ENCODE peak calls at places on chromosomes 7 and 10, in five cellular contexts. Y, A, X, Q and C are unnamed samples.

GRCh38 chr10:44244745-44245600 is 139.9 kb downstream of the CXCL12 start:
- DNase-seq in A (no peak), Y (no peak), X (no peak), Q (no peak), C (no peak)

GRCh38 chr7:82985144-82985802 is 177.4 kb downstream of the PCLO start:
- DNase-seq in Y (peak; percentile 24), Q (no peak), A (peak; percentile 92), X (no peak), C (no peak)

GRCh38 chr7:131106681-131107342 is 220.9 kb upstream of the MKLN1 start:
- DNase-seq in A (no peak), Y (peak; percentile 31), Q (peak; percentile 30), X (no peak), C (no peak)

GRCh38 chr7:96236198-96237039 is 85.5 kb downstream of the SLC25A13 start:
- DNase-seq in Y (peak; percentile 30), A (no peak), Q (no peak), X (no peak), C (peak; percentile 88)

GRCh38 chr7:35362341-35362740 is 108.4 kb upstream of the TBX20 start:
- DNase-seq in X (no peak), Y (no peak), Q (no peak), A (no peak), C (no peak)

GRCh38 chr10:11424456-11425287 is 186.8 kb downstream of the USP6NL start:
- DNase-seq in Q (no peak), A (no peak), Y (peak; percentile 65), X (no peak), C (peak; percentile 10)

GRCh38 chr7:44305564-44306507 is 19.6 kb downstream of the CAMK2B start:
- DNase-seq in Q (no peak), X (no peak), A (no peak), Y (no peak), C (no peak)

GRCh38 chr7:106166651-106167342 is 54.7 kb upstream of the SYPL1 start:
- DNase-seq in A (peak; percentile 15), Y (peak; percentile 31), X (no peak), Q (no peak), C (peak; percentile 66)

GRCh38 chr10:26449726-26450125 is 11.6 kb downstream of the APBB1IP start:
- DNase-seq in Y (no peak), X (no peak), Q (no peak), A (no peak), C (no peak)

GRCh38 chr10:118369806-118370205 is 27.7 kb upstream of the FAM204A start:
- DNase-seq in A (no peak), X (no peak), Y (peak; percentile 87), Q (no peak), C (no peak)

GRCh38 chr10:110764793-110765512 is 106.8 kb upstream of the PDCD4 start:
- DNase-seq in Y (no peak), X (no peak), A (no peak), Q (no peak), C (no peak)

GRCh38 chr10:50063100-50063499 is 4.7 kb upstream of the WASHC2A start:
- DNase-seq in A (no peak), Y (no peak), X (no peak), Q (no peak), C (no peak)

GRCh38 chr7:7247658-7248057 is 65.3 kb downstream of the C1GALT1 start:
- DNase-seq in Y (no peak), X (no peak), Q (no peak), A (no peak), C (no peak)